ENCODE peak calls at places on chromosomes 4 and X, in six cellular contexts. N, X, D, H, O and J are unnamed samples.

GRCh38 chr4:110540606-110541440 is 64.9 kb downstream of the ENPEP start:
- DNase-seq in N (no peak), X (peak; percentile 82), O (no peak), D (no peak), H (no peak), J (no peak)

GRCh38 chr4:152309418-152309817 is 226.5 kb downstream of the FBXW7 start:
- DNase-seq in H (no peak), O (no peak), N (no peak), X (no peak), D (no peak), J (no peak)

GRCh38 chr4:140252742-140253555 is 99.0 kb upstream of the MAML3 start:
- DNase-seq in D (peak; percentile 34), N (peak; percentile 57), X (peak; percentile 55), H (peak; percentile 48), O (peak; percentile 48), J (peak; percentile 95)

GRCh38 chr4:159487284-159487747 is 384.4 kb downstream of the RAPGEF2 start:
- DNase-seq in X (peak; percentile 72), N (no peak), H (no peak), O (no peak), D (no peak), J (peak; percentile 90)

GRCh38 chrX:143025628-143026027 is at the start of gene SPANXN4:
- DNase-seq in H (no peak), X (no peak), N (no peak), D (no peak), O (no peak), J (no peak)

GRCh38 chr4:184408021-184408710 is 66.2 kb downstream of the IRF2 start:
- DNase-seq in D (no peak), X (peak; percentile 90), N (no peak), O (no peak), H (no peak), J (no peak)

GRCh38 chrX:46912098-46912672 is at the start of gene JADE3:
- DNase-seq in N (peak; percentile 9), H (peak; percentile 4), O (no peak), X (peak; percentile 75), D (peak; percentile 9), J (peak; percentile 80)

GRCh38 chr4:139214039-139214534 is 37.1 kb upstream of the ELF2 start:
- DNase-seq in D (no peak), N (no peak), X (peak; percentile 16), H (no peak), O (no peak), J (peak; percentile 83)

GRCh38 chr4:8370106-8370787 is 70.3 kb downstream of the ACOX3 start:
- DNase-seq in H (no peak), N (no peak), D (no peak), O (no peak), X (no peak), J (no peak)

GRCh38 chrX:68658530-68658929 is 11.1 kb downstream of the STARD8 start:
- DNase-seq in X (no peak), N (no peak), O (no peak), H (no peak), D (no peak), J (peak; percentile 45)

GRCh38 chrX:72025236-72025770 is 106.4 kb downstream of the RTL5 start:
- DNase-seq in X (no peak), O (no peak), H (no peak), N (no peak), D (no peak), J (no peak)

GRCh38 chrX:136162827-136163427 is 15.6 kb downstream of the FHL1 start:
- DNase-seq in N (no peak), H (peak; percentile 28), D (no peak), X (peak; percentile 35), O (no peak), J (peak; percentile 79)

GRCh38 chrX:460823-461640 is 74.3 kb upstream of the PPP2R3B start:
- DNase-seq in X (no peak), N (no peak), D (no peak), H (no peak), O (no peak), J (no peak)

GRCh38 chr4:15963568-15963967 is 593 bp upstream of the FGFBP2 start:
- DNase-seq in X (no peak), N (no peak), O (no peak), D (peak; percentile 87), H (peak; percentile 19), J (no peak)

GRCh38 chr4:28357985-28358384 is 1497.3 kb downstream of the STIM2 start:
- DNase-seq in O (no peak), H (no peak), N (no peak), D (no peak), X (peak; percentile 51), J (peak; percentile 71)

GRCh38 chr4:107838138-107838618 is 13.4 kb downstream of the SGMS2 start:
- DNase-seq in O (no peak), D (no peak), H (no peak), X (peak; percentile 66), N (no peak), J (no peak)

GRCh38 chrX:13164611-13165010 is 120.2 kb upstream of the FAM9C start:
- DNase-seq in N (no peak), D (no peak), X (peak; percentile 23), H (no peak), O (no peak), J (peak; percentile 67)

GRCh38 chr4:83644677-83645639 is 109.0 kb downstream of the GPAT3 start:
- DNase-seq in O (no peak), N (peak; percentile 5), H (no peak), X (peak; percentile 66), D (peak; percentile 27), J (peak; percentile 69)

GRCh38 chr4:10098770-10099139 is 17.8 kb downstream of the WDR1 start:
- DNase-seq in X (peak; percentile 75), N (no peak), D (no peak), H (no peak), O (no peak), J (no peak)

GRCh38 chr4:123411976-123412589 is 15.5 kb downstream of the SPRY1 start:
- DNase-seq in O (no peak), N (no peak), D (no peak), X (no peak), H (no peak), J (no peak)

GRCh38 chr4:148058160-148058859 is 326.4 kb downstream of the ARHGAP10 start:
- DNase-seq in N (no peak), X (no peak), O (no peak), D (no peak), H (no peak), J (no peak)

GRCh38 chrX:20197641-20198210 is 56.1 kb upstream of the EIF1AX start:
- DNase-seq in N (no peak), H (no peak), D (no peak), O (no peak), X (peak; percentile 13), J (no peak)

GRCh38 chrX:95893632-95894031 is 791.0 kb upstream of the DIAPH2 start:
- DNase-seq in N (no peak), D (no peak), H (no peak), O (no peak), X (peak; percentile 0), J (no peak)

GRCh38 chr4:3680656-3681055 is 85.5 kb upstream of the ADRA2C start:
- DNase-seq in O (no peak), N (no peak), D (no peak), X (no peak), H (no peak), J (no peak)

GRCh38 chr4:26762650-26763049 is 98.0 kb upstream of the STIM2 start:
- DNase-seq in D (no peak), H (no peak), O (no peak), N (no peak), X (peak; percentile 12), J (peak; percentile 16)

GRCh38 chr4:111602848-111603247 is 542.4 kb upstream of the FAM241A start:
- DNase-seq in N (no peak), X (no peak), H (no peak), O (no peak), D (no peak), J (no peak)

GRCh38 chr4:80116516-80116915 is 43.5 kb upstream of the ANTXR2 start:
- DNase-seq in O (no peak), N (no peak), H (no peak), X (no peak), D (no peak), J (no peak)

GRCh38 chrX:10296581-10296980 is 139.8 kb downstream of the CLCN4 start:
- DNase-seq in X (peak; percentile 71), H (no peak), O (no peak), N (no peak), D (no peak), J (no peak)

GRCh38 chr4:122329876-122330595 is 48.8 kb upstream of the ADAD1 start:
- DNase-seq in D (no peak), O (no peak), N (no peak), H (no peak), X (peak; percentile 53), J (peak; percentile 20)

GRCh38 chr4:182680196-182680771 is 236.9 kb downstream of the DCTD start:
- DNase-seq in X (no peak), N (no peak), H (no peak), O (no peak), D (no peak), J (no peak)

GRCh38 chrX:153845195-153845594 is 14.9 kb upstream of the PDZD4 start:
- DNase-seq in X (no peak), D (no peak), O (no peak), N (no peak), H (no peak), J (no peak)

GRCh38 chrX:9340619-9341304 is 124.1 kb upstream of the TBL1X start:
- DNase-seq in D (peak; percentile 43), N (peak; percentile 32), X (peak; percentile 53), O (no peak), H (no peak), J (peak; percentile 47)

GRCh38 chrX:53704854-53705253 is 18.3 kb upstream of the HUWE1 start:
- DNase-seq in O (no peak), D (no peak), N (no peak), X (no peak), H (no peak), J (no peak)

GRCh38 chr4:7933631-7934510 is 5.8 kb downstream of the AFAP1 start:
- DNase-seq in X (no peak), H (no peak), N (no peak), O (no peak), D (no peak), J (no peak)

GRCh38 chr4:5435201-5435600 is 273.2 kb downstream of the EVC2 start:
- DNase-seq in N (no peak), D (no peak), O (no peak), X (no peak), H (no peak), J (peak; percentile 41)

GRCh38 chr4:3786196-3786869 is 20.1 kb downstream of the ADRA2C start:
- DNase-seq in N (no peak), X (no peak), D (no peak), O (no peak), H (no peak), J (no peak)

GRCh38 chr4:175946472-175947116 is 119.0 kb upstream of the WDR17 start:
- DNase-seq in O (no peak), H (no peak), N (no peak), X (no peak), D (no peak), J (no peak)